ENCODE peak calls at places on chromosome X, in seven cellular contexts. O is NCI-H1694 treated with DMSO at 0.1 percent for 48 hours; H is psoas muscle; F is ecto neural progenitor cell; N is tibial nerve; Y is activated CD4-positive, alpha-beta T cell treated with anti-CD3 and anti-CD28 coated beads, Interleukin-2, amount 50 U/mL, for 24 hours; Q is glutamatergic neuron. G is an unnamed sample.

GRCh38 chrX:43559643-43560042 is 96.5 kb upstream of the MAOA start:
- DNase-seq in O (peak), H (peak), F (peak), N (peak), Y (no peak), Q (peak), G (peak)

GRCh38 chrX:15744181-15744867 is 6.3 kb downstream of the CA5B start:
- DNase-seq in O (no peak), H (peak), F (no peak), N (no peak), Y (no peak), Q (no peak), G (no peak)

GRCh38 chrX:3216581-3216980 is 129.9 kb downstream of the MXRA5 start:
- DNase-seq in O (no peak), H (no peak), F (no peak), N (no peak), Y (no peak), Q (no peak), G (no peak)

GRCh38 chrX:25344191-25344936 is 328.6 kb upstream of the ARX start:
- DNase-seq in O (no peak), H (no peak), F (no peak), N (no peak), Y (no peak), Q (peak), G (peak)

GRCh38 chrX:29661290-29661689 is 554.1 kb upstream of the MAGEB2 start:
- DNase-seq in O (no peak), H (no peak), F (no peak), N (no peak), Y (no peak), Q (no peak), G (no peak)

GRCh38 chrX:40099046-40099968 is 1.5 kb upstream of the BCOR start:
- DNase-seq in O (no peak), H (peak), F (peak), N (no peak), Y (no peak), Q (peak), G (peak)

GRCh38 chrX:24262309-24262708 is 51.6 kb downstream of the SUPT20HL2 start:
- DNase-seq in O (no peak), H (no peak), F (no peak), N (no peak), Y (no peak), Q (no peak), G (no peak)

GRCh38 chrX:84187501-84188319 is at the start of gene RPS6KA6:
- DNase-seq in O (no peak), H (peak), F (peak), N (peak), Y (no peak), Q (peak), G (peak)

GRCh38 chrX:107451754-107452153 is 2.3 kb downstream of the FRMPD3 start:
- DNase-seq in O (no peak), H (no peak), F (no peak), N (no peak), Y (no peak), Q (peak), G (no peak)

GRCh38 chrX:12979630-12980015 is 4.7 kb downstream of the TMSB4X start:
- DNase-seq in O (no peak), H (no peak), F (no peak), N (no peak), Y (no peak), Q (no peak), G (no peak)

GRCh38 chrX:50483283-50483682 is 12.7 kb upstream of the DGKK start:
- DNase-seq in O (no peak), H (no peak), F (no peak), N (no peak), Y (no peak), Q (no peak), G (no peak)

GRCh38 chrX:68684291-68684918 is 36.9 kb downstream of the STARD8 start:
- DNase-seq in O (no peak), H (peak), F (no peak), N (no peak), Y (no peak), Q (no peak), G (no peak)

GRCh38 chrX:71225661-71226060 is 2.6 kb downstream of the GJB1 start:
- DNase-seq in O (no peak), H (no peak), F (no peak), N (no peak), Y (no peak), Q (no peak), G (no peak)

GRCh38 chrX:10986616-10987015 is 124.5 kb upstream of the HCCS start:
- DNase-seq in O (no peak), H (no peak), F (no peak), N (no peak), Y (no peak), Q (no peak), G (no peak)

GRCh38 chrX:38654302-38654701 is 93.0 kb downstream of the TSPAN7 start:
- DNase-seq in O (peak), H (no peak), F (no peak), N (peak), Y (no peak), Q (no peak), G (no peak)

GRCh38 chrX:56947695-56948094 is 47.6 kb downstream of the SPIN3 start:
- DNase-seq in O (no peak), H (no peak), F (no peak), N (no peak), Y (no peak), Q (no peak), G (no peak)

GRCh38 chrX:71017396-71017939 is 50.7 kb downstream of the SNX12 start:
- DNase-seq in O (no peak), H (no peak), F (no peak), N (no peak), Y (no peak), Q (no peak), G (no peak)

GRCh38 chrX:150185766-150186165 is 177.4 kb upstream of the MAMLD1 start:
- DNase-seq in O (no peak), H (no peak), F (no peak), N (no peak), Y (no peak), Q (no peak), G (no peak)

G was measured in NCI-H748 treated with DMSO at 0.1 percent for 48 hours.